ENCODE peak calls at places on chromosomes 4 and X, in nine cellular contexts. L, H, F, G, A, Z, B, V and R are unnamed samples.

GRCh38 chrX:97026406-97026805 is 142.7 kb downstream of the RPA4 start:
- DNase-seq in L (no peak), H (no peak), F (no peak), G (no peak), A (peak; percentile 2), Z (no peak), B (peak; percentile 9), V (no peak), R (no peak)

GRCh38 chr4:78775278-78776030 is 696 bp upstream of the BMP2K start:
- DNase-seq in L (peak; percentile 91), H (peak; percentile 51), F (peak; percentile 82), G (peak; percentile 89), A (peak; percentile 83), Z (peak; percentile 73), B (peak; percentile 80), V (peak; percentile 78), R (peak; percentile 81)

GRCh38 chrX:131821945-131822622 is 201.0 kb upstream of the STK26 start:
- DNase-seq in L (no peak), H (no peak), F (no peak), G (peak; percentile 85), A (no peak), Z (peak; percentile 80), B (peak; percentile 66), V (no peak), R (no peak)

GRCh38 chr4:1246111-1246881 is 2.6 kb downstream of the CTBP1 start:
- DNase-seq in L (peak; percentile 76), H (no peak), F (no peak), G (peak; percentile 54), A (no peak), Z (no peak), B (no peak), V (no peak), R (no peak)

GRCh38 chr4:100469555-100469954 is 48.3 kb downstream of the EMCN start:
- DNase-seq in L (no peak), H (no peak), F (no peak), G (no peak), A (no peak), Z (no peak), B (no peak), V (no peak), R (no peak)

GRCh38 chr4:137312257-137312656 is 220.0 kb downstream of the PCDH18 start:
- DNase-seq in L (no peak), H (no peak), F (no peak), G (no peak), A (no peak), Z (peak; percentile 18), B (peak; percentile 80), V (no peak), R (peak; percentile 49)

GRCh38 chrX:3134316-3134715 is 93.0 kb downstream of the ARSF start:
- DNase-seq in L (no peak), H (no peak), F (no peak), G (no peak), A (no peak), Z (peak; percentile 13), B (no peak), V (no peak), R (peak; percentile 49)

GRCh38 chrX:332916-333610 is 14.5 kb upstream of the GTPBP6 start:
- DNase-seq in L (peak; percentile 43), H (no peak), F (no peak), G (no peak), A (no peak), Z (no peak), B (no peak), V (no peak), R (no peak)

GRCh38 chrX:24204331-24204730 is 54.8 kb downstream of the ZFX start:
- DNase-seq in L (no peak), H (no peak), F (no peak), G (no peak), A (no peak), Z (peak; percentile 67), B (peak; percentile 56), V (no peak), R (peak; percentile 11)

GRCh38 chr4:96912731-96913130 is 1072.8 kb downstream of the PDHA2 start:
- DNase-seq in L (no peak), H (no peak), F (no peak), G (no peak), A (no peak), Z (no peak), B (no peak), V (no peak), R (no peak)

GRCh38 chr4:185142563-185142910 is 529 bp upstream of the SLC25A4 start:
- DNase-seq in L (no peak), H (peak; percentile 20), F (no peak), G (no peak), A (no peak), Z (no peak), B (no peak), V (no peak), R (no peak)

GRCh38 chr4:125849869-125850268 is 535.1 kb downstream of the FAT4 start:
- DNase-seq in L (no peak), H (no peak), F (no peak), G (no peak), A (no peak), Z (peak; percentile 58), B (peak; percentile 85), V (no peak), R (peak; percentile 84)

GRCh38 chr4:31983246-31983645 is 1263.1 kb downstream of the PCDH7 start:
- DNase-seq in L (no peak), H (no peak), F (no peak), G (no peak), A (no peak), Z (no peak), B (no peak), V (no peak), R (no peak)

GRCh38 chr4:74640111-74640903 is 154.0 kb downstream of the BTC start:
- DNase-seq in L (no peak), H (no peak), F (no peak), G (no peak), A (no peak), Z (peak; percentile 94), B (peak; percentile 91), V (no peak), R (peak; percentile 25)

GRCh38 chr4:157781361-157781760 is 391.5 kb downstream of the GASK1B start:
- DNase-seq in L (no peak), H (no peak), F (no peak), G (no peak), A (no peak), Z (no peak), B (no peak), V (no peak), R (no peak)

GRCh38 chr4:81528979-81529378 is 57.3 kb upstream of the RASGEF1B start:
- DNase-seq in L (no peak), H (no peak), F (no peak), G (no peak), A (no peak), Z (no peak), B (no peak), V (no peak), R (no peak)

DNA sequence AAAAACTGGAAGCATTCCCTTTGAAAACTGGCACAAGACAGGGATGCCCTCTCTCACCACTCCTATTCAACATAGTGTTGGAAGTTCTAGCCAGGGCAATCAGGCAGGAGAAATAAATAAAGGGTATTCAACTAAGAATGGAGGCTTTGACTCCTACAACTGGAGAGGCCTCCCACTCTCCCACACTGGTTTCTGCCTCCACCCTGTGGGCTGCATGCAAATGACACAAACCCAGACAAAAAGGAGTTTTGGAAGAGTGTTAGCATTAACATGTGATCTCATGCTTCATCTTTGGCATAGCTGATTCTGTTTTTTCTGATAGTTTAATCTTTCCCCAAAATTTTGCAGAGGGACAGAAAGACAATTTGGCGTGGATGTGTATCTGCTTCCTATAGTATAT is 80.8 kb upstream of the IQCM start:
- DNase-seq in L (no peak), H (no peak), F (peak; percentile 31), G (no peak), A (peak; percentile 23), Z (peak; percentile 53), B (peak; percentile 53), V (no peak), R (peak; percentile 62)
- TF ChIP-seq CTCF in L (peak; percentile 16), H (no peak), F (no peak), G (no peak), A (no peak), Z (peak; percentile 71), B (peak; percentile 85), V (no peak), R (peak; percentile 93)

DNA sequence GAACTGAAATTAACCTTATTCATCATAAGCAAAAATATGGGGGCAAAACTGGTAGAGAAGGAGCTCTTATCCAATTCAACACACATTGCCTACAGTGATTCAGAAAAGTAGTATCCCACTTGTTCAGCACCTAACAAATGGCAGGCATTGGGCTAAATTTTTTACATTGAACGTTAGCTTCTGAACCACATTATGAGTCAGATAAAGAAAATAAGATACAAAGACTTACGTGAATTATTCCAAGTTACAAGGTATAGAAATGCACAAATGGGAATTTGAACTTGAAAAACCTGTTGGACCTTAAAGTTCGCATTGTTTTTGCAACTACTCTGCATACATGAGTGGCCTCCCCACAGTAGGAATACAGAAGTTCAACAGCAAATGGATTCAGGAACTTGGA is 210.6 kb downstream of the LDB2 start:
- DNase-seq in L (no peak), H (no peak), F (no peak), G (no peak), A (no peak), Z (peak; percentile 34), B (peak; percentile 76), V (no peak), R (no peak)
- TF ChIP-seq CTCF in L (no peak), H (no peak), F (no peak), G (no peak), A (no peak), Z (no peak), B (no peak), V (no peak), R (no peak)

GRCh38 chr4:122759639-122760310 is 27.3 kb downstream of the BBS12 start:
- DNase-seq in L (no peak), H (no peak), F (no peak), G (no peak), A (no peak), Z (peak; percentile 40), B (no peak), V (no peak), R (no peak)
- TF ChIP-seq CTCF in L (no peak), H (peak; percentile 8), F (peak; percentile 14), G (no peak), A (peak; percentile 49), Z (peak; percentile 65), B (peak; percentile 61), V (no peak), R (peak; percentile 56)

GRCh38 chrX:41909068-41909467 is 14.3 kb downstream of the CASK start:
- DNase-seq in L (no peak), H (no peak), F (no peak), G (no peak), A (no peak), Z (no peak), B (no peak), V (no peak), R (no peak)

GRCh38 chrX:41906515-41907165 is 16.7 kb downstream of the CASK start:
- DNase-seq in L (no peak), H (no peak), F (no peak), G (no peak), A (no peak), Z (peak; percentile 23), B (peak; percentile 65), V (no peak), R (peak; percentile 3)

GRCh38 chrX:41900321-41900720 is 23.0 kb downstream of the CASK start:
- DNase-seq in L (no peak), H (no peak), F (no peak), G (no peak), A (no peak), Z (no peak), B (no peak), V (no peak), R (no peak)

DNA sequence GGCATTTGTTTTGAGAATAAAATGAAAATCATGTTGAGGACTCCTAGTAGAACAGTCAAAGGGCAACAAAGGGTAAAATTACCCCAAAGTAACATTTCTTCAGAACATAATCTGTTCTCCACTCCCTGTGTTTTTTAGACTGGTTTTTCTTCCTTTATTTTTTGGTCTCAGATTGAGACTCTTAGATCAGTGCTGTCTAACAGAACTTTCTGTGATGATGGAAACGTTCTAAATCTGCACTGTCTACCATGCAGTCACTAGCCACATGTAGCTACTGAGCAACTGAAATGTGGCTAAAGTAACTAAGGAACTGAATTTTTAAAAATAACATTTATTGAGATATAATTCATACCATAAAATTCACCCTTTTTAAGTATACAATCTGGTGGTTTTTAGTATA is 19.8 kb downstream of the CASK start:
- DNase-seq in L (no peak), H (no peak), F (no peak), G (no peak), A (no peak), Z (no peak), B (no peak), V (no peak), R (no peak)
- TF ChIP-seq CTCF in L (no peak), H (no peak), F (no peak), G (no peak), A (no peak), Z (no peak), B (no peak), V (no peak), R (no peak)